ENCODE peak calls at places on chromosomes 3 and 15, in five cellular contexts. R is HepG2, T is HCT116, M is GM23248, E is endothelial cell of umbilical vein. A is an unnamed sample.
A peak's percentile ranks its signal among the peaks of the same experiment; 100 is the strongest.

GRCh38 chr15:72671531-72671930 is 14.5 kb downstream of the HIGD2B start:
- DNase-seq in M (no peak), R (no peak), E (no peak), T (no peak), A (no peak)

GRCh38 chr15:38714309-38715072 is 149.9 kb upstream of the RASGRP1 start:
- DNase-seq in M (peak; percentile 96), T (no peak), E (peak; percentile 92), R (no peak), A (peak; percentile 69)

GRCh38 chr3:188605231-188605630 is 451.3 kb downstream of the LPP start:
- DNase-seq in T (no peak), M (peak; percentile 51), E (no peak), R (no peak), A (no peak)

GRCh38 chr3:188227442-188227841 is 73.5 kb downstream of the LPP start:
- DNase-seq in R (no peak), M (no peak), T (no peak), E (no peak), A (no peak)

GRCh38 chr3:67864587-67865183 is 210.3 kb upstream of the SUCLG2 start:
- DNase-seq in E (no peak), T (no peak), R (no peak), M (no peak), A (no peak)

GRCh38 chr3:18134386-18135082 is 290.6 kb downstream of the SATB1 start:
- DNase-seq in R (no peak), M (peak; percentile 85), T (no peak), E (no peak), A (no peak)

GRCh38 chr3:14166877-14167605 is 11.4 kb downstream of the XPC start:
- DNase-seq in E (no peak), T (no peak), M (no peak), R (no peak), A (peak; percentile 58)

GRCh38 chr15:68407886-68408500 is 24.0 kb downstream of the ITGA11 start:
- DNase-seq in R (no peak), M (no peak), E (no peak), T (no peak), A (no peak)

GRCh38 chr15:26461847-26462608 is 310.8 kb downstream of the GABRB3 start:
- DNase-seq in E (no peak), M (no peak), T (no peak), R (no peak), A (no peak)

GRCh38 chr3:115885621-115886020 is 262.3 kb downstream of the GAP43 start:
- DNase-seq in E (no peak), T (no peak), M (peak; percentile 24), R (no peak), A (no peak)

GRCh38 chr3:11739123-11739522 is 95.4 kb upstream of the VGLL4 start:
- DNase-seq in M (peak; percentile 43), E (no peak), T (no peak), R (no peak), A (no peak)

GRCh38 chr15:94235041-94235440 is 3.7 kb downstream of the MCTP2 start:
- DNase-seq in E (no peak), M (no peak), R (no peak), T (no peak), A (no peak)

GRCh38 chr3:20060924-20061323 is 20.7 kb downstream of the KAT2B start:
- DNase-seq in E (no peak), M (peak; percentile 63), T (no peak), R (no peak), A (peak; percentile 38)

GRCh38 chr15:82944038-82944437 is 8.5 kb downstream of the HOMER2 start:
- DNase-seq in R (no peak), E (no peak), T (no peak), M (no peak), A (no peak)

DNA sequence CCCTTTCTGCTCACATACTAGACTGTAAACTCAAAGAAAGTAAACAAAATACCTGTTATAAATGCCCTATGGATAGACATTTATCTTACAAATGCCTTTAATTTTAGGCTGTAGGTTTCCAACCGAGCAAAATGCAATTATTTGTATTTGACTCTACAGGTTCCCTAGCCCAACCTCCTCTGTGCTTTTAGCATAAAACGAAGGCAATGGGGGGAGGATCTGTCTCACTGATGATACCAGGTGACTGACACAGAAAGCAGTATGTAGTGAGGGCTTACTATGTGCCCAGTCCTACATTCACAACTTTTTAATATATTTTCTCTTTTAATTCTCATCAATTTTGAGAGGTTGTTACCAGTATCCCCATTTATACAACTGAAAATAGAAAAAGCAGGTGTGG is 87.4 kb downstream of the OXNAD1 start:
- DNase-seq in T (no peak), E (no peak), M (no peak), R (no peak), A (no peak)
- H3K9ac ChIP-seq in T (no peak overlapping the region), E (no peak overlapping the region), M (no peak overlapping the region), R (no peak overlapping the region), A (no peak overlapping the region)

GRCh38 chr3:154323921-154324738 is at the start of gene DHX36:
- DNase-seq in R (peak; percentile 80), T (peak; percentile 73), M (peak; percentile 98), E (peak; percentile 90), A (peak; percentile 17)
- TF ChIP-seq EZH2 in R (no peak), T (no peak), M (no peak), E (no peak), A (no peak)

GRCh38 chr3:177579419-177579818 is 382.1 kb upstream of the TBL1XR1 start:
- DNase-seq in E (no peak), R (no peak), T (no peak), M (peak; percentile 36), A (peak; percentile 70)
- H3K9ac ChIP-seq in E (no peak overlapping the region), R (no peak overlapping the region), T (no peak overlapping the region), M (no peak overlapping the region), A (no peak overlapping the region)

DNA sequence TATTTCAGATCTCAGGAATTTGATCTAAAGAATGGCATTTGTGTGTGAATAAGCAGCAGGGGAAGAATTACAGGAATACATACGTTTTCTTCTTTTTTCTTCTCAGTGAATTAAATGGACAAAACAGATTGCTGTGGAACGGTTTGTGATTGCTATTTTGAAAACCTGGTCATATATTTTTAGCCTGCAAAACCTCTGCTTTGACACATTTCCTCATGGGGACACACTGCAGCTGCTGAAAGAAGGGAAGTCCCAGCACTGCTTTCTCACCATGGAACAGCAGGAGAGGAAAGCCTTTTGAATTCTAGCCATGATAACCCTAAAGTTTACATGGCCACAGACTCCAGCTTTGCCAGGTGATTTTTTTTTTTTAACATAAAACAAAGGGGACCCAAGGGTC is 315.0 kb downstream of the OXSM start:
- DNase-seq in R (no peak), T (no peak), E (no peak), M (no peak), A (no peak)
- TF ChIP-seq EZH2 in R (no peak), T (no peak), E (no peak), M (no peak), A (no peak)

DNA sequence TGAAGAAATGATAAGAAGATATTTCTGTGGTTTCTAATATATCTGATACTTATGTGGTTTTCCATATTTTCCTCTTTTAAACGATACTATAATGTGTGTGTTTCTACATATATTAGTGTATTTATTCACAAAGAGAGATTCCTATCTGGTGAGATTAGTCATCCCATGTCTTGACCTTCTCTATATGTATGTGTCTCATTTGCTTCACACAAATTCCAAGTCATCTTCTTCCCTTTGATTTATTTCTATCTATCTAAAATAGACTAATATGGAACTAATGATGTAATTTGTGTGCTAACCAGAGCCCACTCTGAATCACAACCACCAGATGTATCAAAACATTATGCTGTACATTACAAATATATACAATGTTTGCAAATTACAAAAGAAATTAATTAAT is 154.7 kb upstream of the KCNMB2 start:
- DNase-seq in R (no peak), T (no peak), E (peak; percentile 20), M (peak; percentile 40), A (no peak)
- H3K9ac ChIP-seq in R (no peak overlapping the region), T (no peak overlapping the region), E (no peak overlapping the region), M (no peak overlapping the region), A (no peak overlapping the region)

GRCh38 chr3:39808467-39809180 is 785 bp upstream of the MYRIP start:
- DNase-seq in M (peak; percentile 32), T (no peak), E (peak; percentile 64), R (peak; percentile 5), A (no peak)

GRCh38 chr3:39811561-39811960 is 2.2 kb downstream of the MYRIP start:
- DNase-seq in R (no peak), T (no peak), M (no peak), E (peak; percentile 67), A (no peak)

GRCh38 chr3:39809181-39809994 is at the start of gene MYRIP:
- DNase-seq in T (no peak), M (peak; percentile 41), E (peak; percentile 81), R (peak; percentile 32), A (no peak)

GRCh38 chr3:39810647-39811161 is 1.3 kb downstream of the MYRIP start:
- DNase-seq in M (no peak), E (peak; percentile 64), R (no peak), T (no peak), A (no peak)

GRCh38 chr3:39809995-39810595 is 686 bp downstream of the MYRIP start:
- DNase-seq in E (peak; percentile 43), M (peak; percentile 3), T (no peak), R (no peak), A (no peak)
- TF ChIP-seq EZH2 in E (no peak), M (peak; percentile 93), T (no peak), R (no peak), A (peak; percentile 97)

GRCh38 chr3:168511428-168512014 is 415.8 kb upstream of the GOLIM4 start:
- DNase-seq in E (peak; percentile 14), T (no peak), M (peak; percentile 52), R (no peak), A (no peak)
- H3K9ac ChIP-seq in E (no peak overlapping the region), T (no peak overlapping the region), M (no peak overlapping the region), R (no peak overlapping the region), A (no peak overlapping the region)

DNA sequence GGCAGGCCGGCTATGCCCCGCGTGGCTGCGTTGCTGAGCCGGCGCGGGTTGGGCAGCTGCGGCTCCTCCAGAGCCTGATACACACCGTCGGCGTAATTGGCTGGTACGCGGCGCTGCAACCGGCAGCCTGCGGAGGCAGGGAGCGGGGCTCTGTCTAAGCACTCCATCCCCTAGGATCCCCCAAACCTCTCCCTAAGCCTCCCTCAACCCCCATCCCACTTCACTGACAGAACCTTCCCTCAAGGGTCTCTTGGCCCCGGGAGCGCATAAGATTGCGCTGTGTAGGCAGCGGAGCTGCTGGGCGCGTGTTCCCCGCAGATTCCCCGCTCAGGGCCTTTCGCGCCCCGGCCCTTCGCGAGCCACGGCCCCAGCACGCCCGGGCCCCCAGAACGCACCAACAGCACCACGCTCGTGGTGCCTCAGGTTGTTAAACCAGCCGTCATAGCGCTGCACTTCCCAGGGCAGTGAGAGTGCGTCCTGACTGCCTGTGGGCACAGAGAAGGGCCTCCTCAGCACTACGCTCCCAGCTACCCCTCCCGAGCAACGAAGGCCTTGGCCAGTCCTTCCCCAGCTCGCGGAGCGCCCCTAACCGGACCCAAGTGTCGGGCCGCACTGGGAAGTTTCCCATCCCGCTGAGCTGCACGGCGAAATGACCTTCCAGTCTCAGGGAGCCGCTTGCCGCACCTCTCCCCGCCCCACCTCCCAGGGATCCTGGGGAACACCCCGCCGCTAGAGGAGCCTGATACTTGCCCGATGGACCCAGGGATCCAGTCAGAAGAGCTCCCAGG is 1.2 kb downstream of the DUOX2 start:
- DNase-seq in M (peak; percentile 38), R (no peak), E (no peak), T (no peak), A (no peak)
- TF ChIP-seq EZH2 in M (peak; percentile 53), R (peak; percentile 33), E (peak; percentile 96), T (no peak), A (peak; percentile 72)

DNA sequence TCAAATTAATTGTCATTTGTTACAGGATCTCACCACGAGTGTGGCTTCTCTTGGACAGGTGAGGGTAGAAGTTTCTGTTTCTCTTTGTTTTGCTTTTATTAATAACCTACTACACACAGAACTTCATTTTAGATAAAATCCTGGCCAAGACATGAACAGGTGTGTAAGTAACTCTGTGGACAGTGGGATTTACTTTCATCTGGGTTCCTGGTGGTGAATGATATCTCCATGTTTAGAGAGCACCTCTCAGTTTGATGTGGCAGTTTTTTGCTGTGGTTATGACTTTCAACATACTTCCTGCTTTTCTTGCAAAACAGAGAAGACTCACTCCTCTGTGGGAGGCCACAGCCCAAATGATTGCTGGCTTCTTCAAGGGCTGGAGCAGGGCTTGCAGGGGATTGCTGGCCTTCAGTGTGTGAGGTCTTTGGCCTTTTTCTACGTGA is 71.1 kb upstream of the XCR1 start:
- DNase-seq in E (no peak), T (no peak), R (no peak), M (peak; percentile 87), A (no peak)
- H3K9ac ChIP-seq in E (no peak overlapping the region), T (no peak overlapping the region), R (no peak overlapping the region), M (peak overlapping the region; percentile 77), A (no peak overlapping the region)